ENCODE peak calls at places on chromosomes 11 and 22, in five cellular contexts. F, O, K, V and R are unnamed samples. For H3K4me1, the result is how much of the 10 kb centered on the place peaks cover.

GRCh38 chr22:33088418-33088817 is 30.2 kb upstream of the SYN3 start:
- DNase-seq in F (no peak), O (no peak), K (no peak), V (no peak), R (no peak)

GRCh38 chr11:2474059-2474901 is 29.5 kb downstream of the KCNQ1 start:
- DNase-seq in F (no peak), O (no peak), K (no peak), V (no peak), R (peak)

GRCh38 chr11:120500414-120500936 is 11.1 kb upstream of the GRIK4 start:
- DNase-seq in F (no peak), O (no peak), K (no peak), V (no peak), R (no peak)

GRCh38 chr11:117820071-117820470 is 4.5 kb downstream of the FXYD2 start:
- DNase-seq in F (no peak), O (no peak), K (no peak), V (no peak), R (peak)

GRCh38 chr11:121524233-121524631 is 71.5 kb upstream of the SORL1-AS1 start:
- DNase-seq in F (no peak), O (no peak), K (no peak), V (no peak), R (no peak)

GRCh38 chr22:38569972-38570840 is at the start of gene DMC1:
- DNase-seq in F (peak), O (peak), K (peak), V (peak), R (peak)

GRCh38 chr11:119626910-119627305 is 102.1 kb downstream of the NECTIN1 start:
- DNase-seq in F (no peak), O (no peak), K (no peak), V (no peak), R (no peak)

GRCh38 chr11:78957481-78958245 is 383.0 kb upstream of the NARS2 start:
- DNase-seq in F (no peak), O (peak), K (no peak), V (no peak), R (no peak)

GRCh38 chr11:102914238-102915043 is 39.7 kb upstream of the MMP12 start:
- DNase-seq in F (no peak), O (peak), K (peak), V (peak), R (peak)

GRCh38 chr22:38271927-38272372 is 860 bp downstream of the TMEM184B start:
- DNase-seq in F (no peak), O (no peak), K (no peak), V (peak), R (peak)

GRCh38 chr11:12813371-12814225 is 139.4 kb downstream of the TEAD1 start:
- DNase-seq in F (no peak), O (peak), K (peak), V (peak), R (peak)

GRCh38 chr11:65391007-65391406 is 4.6 kb downstream of the FRMD8 start:
- DNase-seq in F (no peak), O (peak), K (peak), V (no peak), R (no peak)

GRCh38 chr11:35427158-35427557 is 7.8 kb upstream of the SLC1A2 start:
- DNase-seq in F (no peak), O (peak), K (no peak), V (no peak), R (no peak)

GRCh38 chr22:20972933-20973577 is 6.0 kb downstream of the AIFM3 start:
- DNase-seq in F (no peak), O (no peak), K (no peak), V (no peak), R (no peak)

GRCh38 chr22:39920134-39920743 is 19.4 kb downstream of the GRAP2 start:
- DNase-seq in F (no peak), O (no peak), K (no peak), V (no peak), R (no peak)

GRCh38 chr11:77967753-77968152 is 26.7 kb downstream of the INTS4 start:
- DNase-seq in F (no peak), O (no peak), K (no peak), V (no peak), R (no peak)

GRCh38 chr22:38070250-38070921 is 13.2 kb downstream of the PICK1 start:
- DNase-seq in F (no peak), O (no peak), K (no peak), V (no peak), R (no peak)

GRCh38 chr11:44913502-44913901 is 37.2 kb downstream of the TP53I11 start:
- DNase-seq in F (no peak), O (no peak), K (no peak), V (no peak), R (no peak)

GRCh38 chr11:44912270-44912987 is 38.3 kb downstream of the TP53I11 start:
- DNase-seq in F (no peak), O (no peak), K (no peak), V (no peak), R (no peak)

GRCh38 chr11:44911031-44911814 is 39.5 kb downstream of the TP53I11 start:
- DNase-seq in F (peak), O (peak), K (peak), V (peak), R (peak)

GRCh38 chr11:44909557-44909956 is 41.1 kb downstream of the TP53I11 start:
- DNase-seq in F (no peak), O (no peak), K (no peak), V (no peak), R (no peak)

DNA sequence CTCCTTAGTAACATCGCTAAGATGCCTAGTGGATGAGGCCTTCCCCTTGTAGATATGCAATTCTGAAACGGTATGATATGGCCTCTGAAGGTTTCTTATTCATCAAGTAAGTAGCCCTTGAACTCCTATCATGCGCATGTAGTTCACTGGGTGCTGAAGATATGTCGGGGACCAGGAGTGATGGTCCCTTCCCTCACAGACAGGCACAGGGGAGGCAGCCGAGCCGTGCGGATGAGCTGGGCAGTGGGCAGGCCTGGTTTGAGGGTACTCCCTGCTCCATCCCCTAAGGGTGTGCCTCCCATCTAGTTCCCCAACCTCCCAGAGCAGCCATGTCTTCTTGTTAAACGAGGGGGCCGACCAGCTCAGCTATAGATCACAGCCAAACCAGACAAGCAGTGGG is 40.1 kb downstream of the TP53I11 start:
- DNase-seq in F (no peak), O (no peak), K (no peak), V (no peak), R (no peak)
- H3K27ac ChIP-seq in F (no peak), O (no peak), K (no peak), V (no peak), R (no peak)

GRCh38 chr11:64229959-64230208 is 464 bp upstream of the DNAJC4 start:
- DNase-seq in F (no peak), O (no peak), K (no peak), V (no peak), R (no peak)

GRCh38 chr11:64227405-64227956 is 1.4 kb downstream of the NUDT22 start:
- DNase-seq in F (no peak), O (no peak), K (no peak), V (no peak), R (no peak)

GRCh38 chr11:64230209-64230984 is at the start of gene DNAJC4:
- DNase-seq in F (peak), O (peak), K (peak), V (peak), R (peak)

GRCh38 chr11:64230985-64231365 is 627 bp downstream of the DNAJC4 start:
- DNase-seq in F (no peak), O (no peak), K (no peak), V (no peak), R (no peak)

GRCh38 chr11:64229090-64229958 is 1.0 kb upstream of the DNAJC4 start:
- DNase-seq in F (no peak), O (no peak), K (no peak), V (no peak), R (peak)
- H3K4me1 ChIP-seq in F (half or more), O (under half), K (under half), V (under half), R (half or more)

GRCh38 chr11:76825726-76826396 is 34.9 kb upstream of the ACER3 start:
- DNase-seq in F (no peak), O (no peak), K (no peak), V (no peak), R (no peak)

GRCh38 chr11:76824083-76824939 is 36.4 kb upstream of the ACER3 start:
- DNase-seq in F (no peak), O (peak), K (peak), V (no peak), R (no peak)

GRCh38 chr11:76822406-76822805 is 38.3 kb upstream of the ACER3 start:
- DNase-seq in F (no peak), O (no peak), K (no peak), V (no peak), R (no peak)

GRCh38 chr11:76823481-76824028 is 37.2 kb upstream of the ACER3 start:
- DNase-seq in F (no peak), O (peak), K (peak), V (peak), R (no peak)

DNA sequence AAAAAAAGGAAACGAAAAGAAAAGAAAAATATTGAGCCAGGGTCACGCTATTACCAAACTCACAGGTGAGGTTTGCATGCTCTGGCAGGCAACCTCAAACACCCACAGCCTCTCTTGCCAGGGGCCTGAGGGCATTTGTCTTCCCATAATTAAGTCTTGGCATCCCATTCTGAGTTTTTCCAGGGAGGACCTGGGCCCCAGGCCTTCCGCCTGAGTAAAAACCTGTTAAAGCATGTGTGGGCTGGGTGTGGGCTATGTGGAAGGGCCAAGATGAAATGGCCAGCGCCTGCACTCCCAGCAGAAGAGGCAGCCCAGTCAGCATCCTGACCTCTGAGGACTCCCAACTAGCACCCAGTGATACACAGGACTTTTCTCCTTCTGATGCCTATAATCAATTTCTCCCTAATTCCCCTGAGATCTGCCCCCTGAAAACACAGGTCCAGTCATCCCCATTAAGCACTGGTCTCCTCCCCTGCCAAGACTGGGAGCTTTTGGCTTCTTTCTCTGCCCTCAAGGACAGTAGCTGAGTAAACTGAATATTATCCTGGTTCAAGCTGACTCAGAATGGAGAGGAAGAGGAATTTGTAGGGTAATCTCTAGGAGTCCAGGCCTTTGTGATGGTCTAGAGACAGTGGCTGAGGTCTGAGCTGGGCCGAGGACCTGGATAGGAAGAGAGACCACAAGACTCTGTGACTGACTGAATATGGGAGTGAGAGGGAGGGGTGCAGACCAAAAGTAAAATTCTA is 35.6 kb upstream of the ACER3 start:
- DNase-seq in F (no peak), O (peak), K (no peak), V (no peak), R (no peak)
- TF ChIP-seq CTCF in F (no peak), O (no peak), K (no peak), V (no peak), R (no peak)

GRCh38 chr11:73173755-73174494 is 31.8 kb upstream of the FCHSD2 start:
- DNase-seq in F (peak), O (peak), K (no peak), V (no peak), R (peak)
- H3K27ac ChIP-seq in F (peak), O (no peak), K (no peak), V (no peak), R (peak)

DNA sequence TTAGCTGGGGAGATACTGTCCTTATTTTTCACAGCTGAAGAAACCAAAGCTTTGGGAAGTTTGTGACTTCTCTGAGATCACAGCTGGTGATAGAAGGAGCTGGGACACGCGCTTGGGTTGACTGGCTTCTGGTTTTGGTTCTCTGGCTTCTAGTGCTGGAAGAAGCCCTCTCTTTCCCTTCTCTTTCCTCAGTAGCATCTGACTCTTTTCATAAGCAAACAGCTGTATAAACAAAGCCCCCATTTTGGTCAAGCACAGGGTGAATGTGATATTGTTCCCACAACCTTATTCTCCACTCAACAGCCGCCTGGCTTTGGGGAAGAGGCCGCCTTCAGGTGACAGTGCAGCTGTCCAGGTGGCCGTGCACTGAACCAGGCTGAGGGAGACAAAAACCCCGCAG is 36.7 kb downstream of the PPP2R1B start:
- DNase-seq in F (no peak), O (peak), K (no peak), V (no peak), R (no peak)
- H3K4me1 ChIP-seq in F (half or more), O (under half), K (under half), V (under half), R (under half)